ENCODE peak calls at places on chromosomes 3 and 15, in six cellular contexts. G is body of pancreas; P is heart right ventricle; E is CD8-positive, alpha-beta T cell; K is colonic mucosa; B is choroid plexus epithelial cell. J is an unnamed sample.

GRCh38 chr15:71316911-71317310 is 201.6 kb downstream of the THSD4 start:
- DNase-seq in K (no peak), G (no peak), B (peak), P (no peak), E (no peak), J (no peak)

GRCh38 chr3:152177757-152178156 is 91.0 kb upstream of the MBNL1 start:
- DNase-seq in P (no peak), B (no peak), G (no peak), E (no peak), K (no peak), J (no peak)

GRCh38 chr15:72511536-72511935 is 37.4 kb downstream of the ARIH1 start:
- DNase-seq in E (no peak), P (no peak), B (no peak), K (no peak), G (no peak), J (no peak)

GRCh38 chr3:83226751-83227150 is 1465.3 kb upstream of the GBE1 start:
- DNase-seq in G (no peak), B (no peak), P (no peak), E (no peak), K (no peak), J (no peak)

GRCh38 chr3:195403841-195404408 is 38.9 kb downstream of the ACAP2 start:
- DNase-seq in E (no peak), P (no peak), G (no peak), B (peak), K (no peak), J (no peak)

GRCh38 chr15:72285927-72286516 is 13.7 kb upstream of the PARP6 start:
- DNase-seq in P (peak), E (no peak), B (peak), G (peak), K (peak), J (peak)

GRCh38 chr3:189500798-189501495 is 130.2 kb upstream of the TP63 start:
- DNase-seq in B (no peak), E (no peak), P (no peak), K (no peak), G (no peak), J (no peak)

GRCh38 chr15:98914626-98915025 is 93.0 kb downstream of the PGPEP1L start:
- DNase-seq in P (no peak), B (peak), G (no peak), E (no peak), K (no peak), J (no peak)

GRCh38 chr15:80887148-80887547 is 102.5 kb downstream of the MESD start:
- DNase-seq in B (peak), P (no peak), E (no peak), K (no peak), G (no peak), J (no peak)

GRCh38 chr15:63370764-63371163 is 10.9 kb downstream of the CA12 start:
- DNase-seq in G (no peak), P (no peak), K (no peak), E (no peak), B (no peak), J (no peak)

GRCh38 chr3:35635407-35635806 is 3.9 kb upstream of the ARPP21 start:
- DNase-seq in P (no peak), G (no peak), K (no peak), B (no peak), E (no peak), J (no peak)

GRCh38 chr3:97763586-97764148 is 891 bp upstream of the ARL6 start:
- DNase-seq in P (no peak), K (no peak), B (peak), E (no peak), G (no peak), J (no peak)

GRCh38 chr3:175956964-175957363 is 1097.8 kb downstream of the NAALADL2 start:
- DNase-seq in P (no peak), B (peak), E (no peak), G (no peak), K (no peak), J (no peak)

GRCh38 chr15:101023501-101024110 is 104.4 kb downstream of the LRRK1 start:
- DNase-seq in K (peak), B (no peak), E (no peak), P (no peak), G (no peak), J (no peak)

GRCh38 chr3:48514431-48515227 is 10.7 kb upstream of the SHISA5 start:
- DNase-seq in E (no peak), P (no peak), G (no peak), B (no peak), K (no peak), J (peak)

GRCh38 chr3:88180398-88180999 is 30.7 kb downstream of the C3orf38 start:
- DNase-seq in P (no peak), K (peak), E (no peak), B (peak), G (no peak), J (no peak)

GRCh38 chr15:101480613-101481380 is 8.7 kb downstream of the PCSK6 start:
- DNase-seq in G (no peak), E (no peak), P (no peak), K (no peak), B (no peak), J (no peak)

GRCh38 chr3:193620055-193620454 is 27.0 kb downstream of the OPA1 start:
- DNase-seq in B (no peak), G (no peak), E (no peak), P (no peak), K (no peak), J (no peak)

GRCh38 chr15:33584797-33585196 is 274.0 kb downstream of the RYR3 start:
- DNase-seq in K (no peak), B (peak), G (no peak), E (no peak), P (no peak), J (no peak)

GRCh38 chr3:112481342-112481870 is 17.9 kb downstream of the BTLA start:
- DNase-seq in G (no peak), B (no peak), P (no peak), K (no peak), E (no peak), J (no peak)

GRCh38 chr15:83082730-83083386 is 15.8 kb upstream of the BTBD1 start:
- DNase-seq in B (no peak), K (no peak), G (no peak), P (no peak), E (no peak), J (no peak)

GRCh38 chr3:481680-482079 is 285.1 kb downstream of the CHL1 start:
- DNase-seq in P (no peak), K (no peak), G (no peak), B (peak), E (no peak), J (no peak)

GRCh38 chr3:166731701-166732100 is 648.4 kb downstream of the ZBBX start:
- DNase-seq in K (no peak), G (no peak), B (no peak), E (no peak), P (no peak), J (no peak)

GRCh38 chr15:65476942-65477341 is 40.5 kb downstream of the DPP8 start:
- DNase-seq in B (peak), E (no peak), K (no peak), G (no peak), P (no peak), J (no peak)

GRCh38 chr3:142040941-142041575 is 108.3 kb downstream of the TFDP2 start:
- DNase-seq in K (no peak), E (no peak), G (no peak), P (no peak), B (no peak), J (no peak)

GRCh38 chr3:169847896-169848295 is 21.8 kb downstream of the LRRC31 start:
- DNase-seq in B (no peak), K (peak), E (no peak), G (no peak), P (no peak), J (no peak)

GRCh38 chr3:173745952-173746682 is 348.6 kb downstream of the NLGN1 start:
- DNase-seq in B (no peak), K (no peak), G (no peak), E (no peak), P (no peak), J (no peak)

GRCh38 chr3:24003466-24003865 is 58.4 kb downstream of the NR1D2 start:
- DNase-seq in B (no peak), P (no peak), K (no peak), E (no peak), G (no peak), J (no peak)

GRCh38 chr15:28873585-28874139 is 12.1 kb upstream of the APBA2 start:
- DNase-seq in K (no peak), G (peak), E (no peak), P (no peak), B (peak), J (no peak)

GRCh38 chr3:121951291-121951690 is 57.1 kb downstream of the SLC15A2 start:
- DNase-seq in K (no peak), B (peak), G (peak), E (no peak), P (no peak), J (no peak)

GRCh38 chr3:43869491-43869890 is 178.8 kb downstream of the ABHD5 start:
- DNase-seq in P (no peak), B (no peak), E (no peak), G (no peak), K (no peak), J (no peak)

GRCh38 chr3:161305095-161305991 is 66.0 kb downstream of the SPTSSB start:
- DNase-seq in P (no peak), G (no peak), B (peak), K (no peak), E (no peak), J (no peak)

GRCh38 chr3:80688814-80689213 is 921.0 kb upstream of the ROBO1 start:
- DNase-seq in K (no peak), B (peak), P (no peak), E (no peak), G (no peak), J (no peak)

GRCh38 chr3:144142151-144142855 is 170.7 kb downstream of the DIPK2A start:
- DNase-seq in G (no peak), P (no peak), E (no peak), K (no peak), B (peak), J (no peak)

GRCh38 chr3:72549819-72550581 is 298.2 kb downstream of the SHQ1 start:
- DNase-seq in E (no peak), B (no peak), P (no peak), G (no peak), K (no peak), J (no peak)

GRCh38 chr3:130528120-130528519 is 11.1 kb downstream of the COL6A6 start:
- DNase-seq in P (no peak), G (no peak), B (no peak), E (no peak), K (no peak), J (no peak)

GRCh38 chr3:71142440-71143161 is 440.9 kb downstream of the FOXP1 start:
- DNase-seq in B (peak), K (peak), P (no peak), E (no peak), G (no peak), J (no peak)

GRCh38 chr3:10160925-10161324 is 3.8 kb upstream of the IRAK2 start:
- DNase-seq in P (no peak), E (no peak), B (no peak), G (no peak), K (no peak), J (no peak)
- TF ChIP-seq CTCF in P (no peak), E (no peak), B (no peak), G (no peak), K (no peak), J (no peak)

DNA sequence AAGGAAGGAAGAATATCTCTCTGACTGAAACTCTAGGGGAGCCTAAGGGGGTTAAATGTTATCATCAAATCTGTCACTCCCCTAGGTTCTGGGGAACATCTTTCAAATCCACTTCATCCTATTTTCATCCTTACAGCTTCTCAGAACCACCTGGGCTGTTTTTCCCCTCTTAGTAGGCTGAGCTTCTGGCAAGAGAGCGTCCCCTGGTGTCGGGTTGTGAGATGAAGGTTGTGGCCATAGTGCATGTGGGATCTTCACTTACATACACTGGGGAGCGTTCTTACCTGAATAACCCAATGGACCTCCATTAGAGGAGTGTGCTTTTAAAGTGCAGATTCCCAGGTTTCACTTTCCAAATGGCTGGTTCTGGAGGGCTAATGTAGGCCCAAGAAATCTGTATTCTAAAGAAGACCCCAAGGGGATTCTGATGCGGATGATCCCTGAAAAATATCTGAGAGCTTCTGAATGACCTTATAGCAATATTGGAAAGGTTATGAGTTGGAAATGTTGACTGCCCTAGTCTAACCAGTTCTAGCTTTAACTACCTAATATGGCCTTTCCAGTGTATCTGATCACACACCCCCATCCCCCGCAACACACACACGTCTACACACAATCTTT is 663.7 kb downstream of the AGBL1 start:
- DNase-seq in K (peak), E (peak), P (peak), B (no peak), G (peak), J (no peak)
- TF ChIP-seq CTCF in K (peak), E (peak), P (peak), B (peak), G (peak), J (no peak)

GRCh38 chr3:125916376-125916978 is 52.5 kb upstream of the ROPN1B start:
- DNase-seq in B (peak), G (no peak), E (peak), P (peak), K (no peak), J (no peak)
- TF ChIP-seq CTCF in B (peak), G (no peak), E (peak), P (no peak), K (no peak), J (peak)

DNA sequence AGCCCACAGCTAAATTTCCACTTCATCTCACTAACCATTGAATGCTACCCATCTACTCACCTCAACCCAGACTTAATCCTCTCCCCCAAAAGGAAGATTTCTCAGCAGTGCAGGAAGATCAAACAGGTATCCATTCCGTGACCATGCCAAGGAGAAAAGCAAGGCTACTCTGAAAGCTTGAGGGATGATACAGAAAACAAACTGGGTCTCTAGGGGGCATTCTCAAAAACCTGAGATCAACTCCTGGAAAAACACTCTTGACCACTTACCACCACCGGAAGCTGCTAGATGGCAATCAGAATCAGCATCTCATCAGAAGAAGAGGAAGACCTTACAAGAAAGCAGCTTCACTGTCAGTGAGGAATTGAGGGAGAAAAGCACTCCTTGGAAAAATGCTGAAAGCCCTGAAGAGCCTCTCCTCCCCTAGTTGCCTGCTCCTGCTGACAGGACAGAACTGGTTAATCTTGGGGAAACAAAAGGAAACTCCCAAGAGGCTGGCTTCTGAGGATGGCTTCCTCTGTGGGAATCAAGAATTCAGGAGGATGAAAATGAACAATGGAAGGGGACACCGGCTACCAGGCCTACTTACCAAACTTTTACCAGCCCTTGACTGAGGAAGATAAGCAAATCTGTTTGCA is at the start of gene ATP8B4:
- DNase-seq in B (no peak), G (no peak), E (no peak), P (no peak), K (no peak), J (no peak)
- TF ChIP-seq CTCF in B (no peak), G (no peak), E (no peak), P (no peak), K (no peak), J (no peak)

DNA sequence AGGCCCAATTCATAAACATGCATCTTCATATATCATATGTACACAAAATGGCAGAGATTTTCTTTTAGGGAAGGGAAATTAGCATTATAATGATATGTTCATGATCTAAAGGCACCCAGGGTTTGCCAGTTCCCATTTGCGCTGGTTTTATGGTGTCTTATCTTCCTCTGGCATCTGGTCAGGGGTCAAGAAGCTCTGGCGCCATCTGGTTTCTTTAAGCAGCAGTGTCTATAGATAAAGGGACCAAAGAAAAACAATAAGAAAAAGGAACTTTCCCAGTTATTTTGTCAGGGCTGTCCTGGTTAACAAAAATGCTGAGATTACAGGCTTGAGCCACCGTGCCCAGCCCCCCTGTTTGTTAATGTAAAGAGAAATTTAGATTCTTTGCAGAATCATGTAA is 3.3 kb upstream of the DCP1A start:
- DNase-seq in K (peak), B (peak), P (no peak), E (no peak), G (no peak), J (no peak)
- TF ChIP-seq CTCF in K (peak), B (peak), P (no peak), E (no peak), G (no peak), J (peak)

GRCh38 chr15:78179286-78179840 is 30.2 kb downstream of the IDH3A start:
- DNase-seq in P (no peak), K (peak), E (no peak), B (no peak), G (no peak), J (no peak)
- TF ChIP-seq CTCF in P (no peak), K (no peak), E (no peak), B (no peak), G (no peak), J (no peak)

GRCh38 chr3:178152010-178152409 is 384.2 kb upstream of the KCNMB2 start:
- DNase-seq in E (no peak), K (no peak), P (no peak), B (peak), G (no peak), J (no peak)
- TF ChIP-seq CTCF in E (no peak), K (no peak), P (peak), B (peak), G (no peak), J (no peak)

J was measured in CD14-positive monocyte.